ENCODE peak calls at places on chromosomes 4 and X, in ten cellular contexts. One of them, this sample, is unnamed.

GRCh38 chr4:125736057-125736456 is 421.3 kb downstream of the FAT4 start:
- DNase-seq in activated CD8-positive, alpha-beta memory T cell treated with anti-CD3 and anti-CD28 coated beads for 4 hours: no peak
- DNase-seq in NCI-H748 treated with DMSO at 0.1 percent for 48 hours: no peak
- DNase-seq in activated T-cell treated with anti-CD3 and anti-CD28 coated beads, Interleukin-2, amount 50 U/mL, for 72 hours: no peak
- DNase-seq in foreskin keratinocyte: no peak
- DNase-seq in adipocyte: peak; percentile 63
- DNase-seq in activated effector memory CD4-positive, alpha-beta T cell treated with Interleukin-2 at 50 U/mL for 16 hours: no peak
- DNase-seq in EL: peak; percentile 68
- DNase-seq in HEK293T: no peak
- DNase-seq in GM13976: no peak
- DNase-seq in this sample: peak; percentile 7

GRCh38 chrX:46710425-46710824 is 48.5 kb downstream of the SLC9A7 start:
- DNase-seq in activated T-cell treated with anti-CD3 and anti-CD28 coated beads, Interleukin-2, amount 50 U/mL, for 72 hours: no peak
- DNase-seq in NCI-H748 treated with DMSO at 0.1 percent for 48 hours: no peak
- DNase-seq in GM13976: no peak
- DNase-seq in activated CD8-positive, alpha-beta memory T cell treated with anti-CD3 and anti-CD28 coated beads for 4 hours: no peak
- DNase-seq in HEK293T: no peak
- DNase-seq in foreskin keratinocyte: peak; percentile 93
- DNase-seq in EL: peak; percentile 24
- DNase-seq in activated effector memory CD4-positive, alpha-beta T cell treated with Interleukin-2 at 50 U/mL for 16 hours: no peak
- DNase-seq in adipocyte: no peak
- DNase-seq in this sample: no peak

GRCh38 chrX:131802836-131803626 is 220.1 kb upstream of the STK26 start:
- DNase-seq in activated T-cell treated with anti-CD3 and anti-CD28 coated beads, Interleukin-2, amount 50 U/mL, for 72 hours: peak; percentile 74
- DNase-seq in NCI-H748 treated with DMSO at 0.1 percent for 48 hours: peak; percentile 17
- DNase-seq in EL: no peak
- DNase-seq in GM13976: peak; percentile 55
- DNase-seq in activated effector memory CD4-positive, alpha-beta T cell treated with Interleukin-2 at 50 U/mL for 16 hours: no peak
- DNase-seq in HEK293T: peak; percentile 74
- DNase-seq in adipocyte: peak; percentile 45
- DNase-seq in activated CD8-positive, alpha-beta memory T cell treated with anti-CD3 and anti-CD28 coated beads for 4 hours: no peak
- DNase-seq in foreskin keratinocyte: no peak
- DNase-seq in this sample: peak; percentile 27

GRCh38 chr4:7206856-7207567 is 14.7 kb downstream of the SORCS2 start:
- DNase-seq in NCI-H748 treated with DMSO at 0.1 percent for 48 hours: no peak
- DNase-seq in GM13976: no peak
- DNase-seq in activated effector memory CD4-positive, alpha-beta T cell treated with Interleukin-2 at 50 U/mL for 16 hours: no peak
- DNase-seq in foreskin keratinocyte: peak; percentile 21
- DNase-seq in HEK293T: peak; percentile 47
- DNase-seq in EL: peak; percentile 88
- DNase-seq in activated CD8-positive, alpha-beta memory T cell treated with anti-CD3 and anti-CD28 coated beads for 4 hours: no peak
- DNase-seq in activated T-cell treated with anti-CD3 and anti-CD28 coated beads, Interleukin-2, amount 50 U/mL, for 72 hours: no peak
- DNase-seq in adipocyte: peak; percentile 97
- DNase-seq in this sample: peak; percentile 46

GRCh38 chrX:68693481-68694410 is 46.3 kb downstream of the STARD8 start:
- DNase-seq in activated T-cell treated with anti-CD3 and anti-CD28 coated beads, Interleukin-2, amount 50 U/mL, for 72 hours: peak; percentile 9
- DNase-seq in HEK293T: peak; percentile 76
- DNase-seq in foreskin keratinocyte: no peak
- DNase-seq in activated CD8-positive, alpha-beta memory T cell treated with anti-CD3 and anti-CD28 coated beads for 4 hours: no peak
- DNase-seq in GM13976: peak; percentile 56
- DNase-seq in adipocyte: peak; percentile 75
- DNase-seq in activated effector memory CD4-positive, alpha-beta T cell treated with Interleukin-2 at 50 U/mL for 16 hours: no peak
- DNase-seq in NCI-H748 treated with DMSO at 0.1 percent for 48 hours: no peak
- DNase-seq in EL: peak; percentile 79
- DNase-seq in this sample: peak; percentile 87

GRCh38 chrX:50452782-50453181 is 17.8 kb downstream of the DGKK start:
- DNase-seq in EL: no peak
- DNase-seq in adipocyte: no peak
- DNase-seq in activated CD8-positive, alpha-beta memory T cell treated with anti-CD3 and anti-CD28 coated beads for 4 hours: no peak
- DNase-seq in GM13976: no peak
- DNase-seq in activated effector memory CD4-positive, alpha-beta T cell treated with Interleukin-2 at 50 U/mL for 16 hours: no peak
- DNase-seq in foreskin keratinocyte: no peak
- DNase-seq in activated T-cell treated with anti-CD3 and anti-CD28 coated beads, Interleukin-2, amount 50 U/mL, for 72 hours: no peak
- DNase-seq in NCI-H748 treated with DMSO at 0.1 percent for 48 hours: no peak
- DNase-seq in HEK293T: no peak
- DNase-seq in this sample: no peak

GRCh38 chr4:10278071-10278470 is 161.5 kb upstream of the WDR1 start:
- DNase-seq in EL: no peak
- DNase-seq in activated T-cell treated with anti-CD3 and anti-CD28 coated beads, Interleukin-2, amount 50 U/mL, for 72 hours: no peak
- DNase-seq in foreskin keratinocyte: peak; percentile 87
- DNase-seq in HEK293T: no peak
- DNase-seq in adipocyte: no peak
- DNase-seq in GM13976: no peak
- DNase-seq in activated CD8-positive, alpha-beta memory T cell treated with anti-CD3 and anti-CD28 coated beads for 4 hours: no peak
- DNase-seq in activated effector memory CD4-positive, alpha-beta T cell treated with Interleukin-2 at 50 U/mL for 16 hours: no peak
- DNase-seq in NCI-H748 treated with DMSO at 0.1 percent for 48 hours: no peak
- DNase-seq in this sample: no peak

GRCh38 chrX:49155243-49155899 is 7.2 kb upstream of the MAGIX start:
- DNase-seq in adipocyte: peak; percentile 42
- DNase-seq in foreskin keratinocyte: peak; percentile 47
- DNase-seq in activated CD8-positive, alpha-beta memory T cell treated with anti-CD3 and anti-CD28 coated beads for 4 hours: no peak
- DNase-seq in HEK293T: no peak
- DNase-seq in NCI-H748 treated with DMSO at 0.1 percent for 48 hours: peak; percentile 39
- DNase-seq in activated T-cell treated with anti-CD3 and anti-CD28 coated beads, Interleukin-2, amount 50 U/mL, for 72 hours: peak; percentile 35
- DNase-seq in GM13976: no peak
- DNase-seq in activated effector memory CD4-positive, alpha-beta T cell treated with Interleukin-2 at 50 U/mL for 16 hours: no peak
- DNase-seq in EL: peak; percentile 71
- DNase-seq in this sample: peak; percentile 92

GRCh38 chr4:81031389-81032173 is 1.1 kb downstream of the BMP3 start:
- DNase-seq in activated CD8-positive, alpha-beta memory T cell treated with anti-CD3 and anti-CD28 coated beads for 4 hours: no peak
- DNase-seq in foreskin keratinocyte: no peak
- DNase-seq in activated T-cell treated with anti-CD3 and anti-CD28 coated beads, Interleukin-2, amount 50 U/mL, for 72 hours: peak; percentile 1
- DNase-seq in HEK293T: no peak
- DNase-seq in adipocyte: no peak
- DNase-seq in NCI-H748 treated with DMSO at 0.1 percent for 48 hours: no peak
- DNase-seq in activated effector memory CD4-positive, alpha-beta T cell treated with Interleukin-2 at 50 U/mL for 16 hours: no peak
- DNase-seq in EL: no peak
- DNase-seq in GM13976: peak; percentile 27
- DNase-seq in this sample: no peak

GRCh38 chrX:110146521-110146920 is 143.6 kb downstream of the TMEM164 start:
- DNase-seq in NCI-H748 treated with DMSO at 0.1 percent for 48 hours: peak; percentile 7
- DNase-seq in foreskin keratinocyte: no peak
- DNase-seq in activated CD8-positive, alpha-beta memory T cell treated with anti-CD3 and anti-CD28 coated beads for 4 hours: no peak
- DNase-seq in GM13976: peak; percentile 40
- DNase-seq in adipocyte: peak; percentile 75
- DNase-seq in HEK293T: peak; percentile 75
- DNase-seq in activated T-cell treated with anti-CD3 and anti-CD28 coated beads, Interleukin-2, amount 50 U/mL, for 72 hours: peak; percentile 31
- DNase-seq in activated effector memory CD4-positive, alpha-beta T cell treated with Interleukin-2 at 50 U/mL for 16 hours: no peak
- DNase-seq in EL: peak; percentile 51
- DNase-seq in this sample: peak; percentile 68

GRCh38 chrX:82813671-82814078 is 694.4 kb upstream of the POU3F4 start:
- DNase-seq in activated CD8-positive, alpha-beta memory T cell treated with anti-CD3 and anti-CD28 coated beads for 4 hours: no peak
- DNase-seq in foreskin keratinocyte: peak; percentile 69
- DNase-seq in GM13976: no peak
- DNase-seq in adipocyte: peak; percentile 0
- DNase-seq in activated T-cell treated with anti-CD3 and anti-CD28 coated beads, Interleukin-2, amount 50 U/mL, for 72 hours: no peak
- DNase-seq in EL: peak; percentile 0
- DNase-seq in HEK293T: no peak
- DNase-seq in activated effector memory CD4-positive, alpha-beta T cell treated with Interleukin-2 at 50 U/mL for 16 hours: no peak
- DNase-seq in NCI-H748 treated with DMSO at 0.1 percent for 48 hours: no peak
- DNase-seq in this sample: no peak

GRCh38 chr4:134756456-134756855 is 554.9 kb upstream of the PABPC4L start:
- DNase-seq in activated T-cell treated with anti-CD3 and anti-CD28 coated beads, Interleukin-2, amount 50 U/mL, for 72 hours: no peak
- DNase-seq in HEK293T: no peak
- DNase-seq in activated effector memory CD4-positive, alpha-beta T cell treated with Interleukin-2 at 50 U/mL for 16 hours: no peak
- DNase-seq in adipocyte: no peak
- DNase-seq in activated CD8-positive, alpha-beta memory T cell treated with anti-CD3 and anti-CD28 coated beads for 4 hours: no peak
- DNase-seq in foreskin keratinocyte: no peak
- DNase-seq in EL: no peak
- DNase-seq in NCI-H748 treated with DMSO at 0.1 percent for 48 hours: no peak
- DNase-seq in GM13976: no peak
- DNase-seq in this sample: no peak

GRCh38 chr4:172850838-172851237 is 317.8 kb upstream of the GALNT7 start:
- DNase-seq in activated T-cell treated with anti-CD3 and anti-CD28 coated beads, Interleukin-2, amount 50 U/mL, for 72 hours: no peak
- DNase-seq in NCI-H748 treated with DMSO at 0.1 percent for 48 hours: no peak
- DNase-seq in adipocyte: peak; percentile 73
- DNase-seq in activated CD8-positive, alpha-beta memory T cell treated with anti-CD3 and anti-CD28 coated beads for 4 hours: no peak
- DNase-seq in activated effector memory CD4-positive, alpha-beta T cell treated with Interleukin-2 at 50 U/mL for 16 hours: no peak
- DNase-seq in HEK293T: no peak
- DNase-seq in EL: peak; percentile 77
- DNase-seq in GM13976: no peak
- DNase-seq in foreskin keratinocyte: peak; percentile 74
- DNase-seq in this sample: no peak

This sample was measured in K562.